ENCODE peak calls at places on chromosomes 12 and 14, in seven cellular contexts. Z is esophagus muscularis mucosa, C is stomach, F is breast epithelium, J is HCT116, X is prostate gland, W is transverse colon. A is an unnamed sample.

GRCh38 chr12:124388679-124389536 is 94.0 kb downstream of the RFLNA start:
- DNase-seq in Z (peak; percentile 97), C (peak; percentile 91), F (peak; percentile 76), J (no peak), X (peak; percentile 83), W (peak; percentile 85), A (peak; percentile 96)

GRCh38 chr12:7017870-7018349 is 366 bp downstream of the LPCAT3 start:
- DNase-seq in Z (no peak), C (peak; percentile 29), F (no peak), J (no peak), X (peak; percentile 31), W (peak; percentile 50), A (no peak)

GRCh38 chr12:47396902-47397663 is 308.7 kb downstream of the RPAP3 start:
- DNase-seq in Z (no peak), C (no peak), F (no peak), J (no peak), X (no peak), W (no peak), A (no peak)

GRCh38 chr12:110102255-110102654 is 21.9 kb upstream of the IFT81 start:
- DNase-seq in Z (no peak), C (no peak), F (no peak), J (peak; percentile 94), X (no peak), W (no peak), A (peak; percentile 24)

GRCh38 chr14:68690106-68690960 is 102.5 kb downstream of the ZFP36L1 start:
- DNase-seq in Z (no peak), C (no peak), F (no peak), J (no peak), X (no peak), W (no peak), A (peak; percentile 18)

GRCh38 chr14:81281317-81281716 is 60.6 kb upstream of the GTF2A1 start:
- DNase-seq in Z (peak; percentile 12), C (no peak), F (no peak), J (no peak), X (no peak), W (no peak), A (no peak)

GRCh38 chr12:128079-128478 is 61.5 kb downstream of the IQSEC3 start:
- DNase-seq in Z (no peak), C (no peak), F (no peak), J (no peak), X (no peak), W (no peak), A (no peak)

GRCh38 chr14:75452900-75453816 is 25.3 kb downstream of the JDP2 start:
- DNase-seq in Z (no peak), C (no peak), F (peak; percentile 88), J (no peak), X (peak; percentile 64), W (peak; percentile 50), A (peak; percentile 69)

GRCh38 chr12:8038659-8039114 is 6.2 kb downstream of the FOXJ2 start:
- DNase-seq in Z (no peak), C (peak; percentile 84), F (peak; percentile 50), J (no peak), X (peak; percentile 82), W (peak; percentile 40), A (peak; percentile 48)

GRCh38 chr12:27524489-27524835 is 456 bp downstream of the PPFIBP1 start:
- DNase-seq in Z (no peak), C (no peak), F (no peak), J (no peak), X (no peak), W (no peak), A (no peak)

GRCh38 chr12:15599266-15600037 is 189.7 kb downstream of the EPS8 start:
- DNase-seq in Z (no peak), C (no peak), F (no peak), J (no peak), X (no peak), W (no peak), A (peak; percentile 52)

GRCh38 chr14:36553650-36554260 is 28.7 kb downstream of the NKX2-8 start:
- DNase-seq in Z (no peak), C (no peak), F (no peak), J (peak; percentile 41), X (peak; percentile 27), W (no peak), A (no peak)

GRCh38 chr12:100733817-100734593 is 60.6 kb upstream of the ANO4 start:
- DNase-seq in Z (no peak), C (no peak), F (no peak), J (peak; percentile 21), X (no peak), W (no peak), A (no peak)

GRCh38 chr12:45208604-45209487 is 7.0 kb upstream of the ANO6 start:
- DNase-seq in Z (no peak), C (no peak), F (no peak), J (peak; percentile 52), X (no peak), W (no peak), A (no peak)

GRCh38 chr14:60723218-60724079 is 702 bp downstream of the SIX4 start:
- DNase-seq in Z (no peak), C (peak; percentile 54), F (no peak), J (no peak), X (peak; percentile 38), W (peak; percentile 21), A (peak; percentile 90)

GRCh38 chr14:35340616-35341453 is 48.7 kb downstream of the PSMA6 start:
- DNase-seq in Z (no peak), C (no peak), F (no peak), J (no peak), X (no peak), W (no peak), A (peak; percentile 18)

GRCh38 chr14:35342160-35343010 is 50.2 kb downstream of the PSMA6 start:
- DNase-seq in Z (no peak), C (peak; percentile 65), F (peak; percentile 66), J (no peak), X (peak; percentile 69), W (no peak), A (no peak)

GRCh38 chr14:35343709-35344474 is 51.7 kb downstream of the PSMA6 start:
- DNase-seq in Z (no peak), C (no peak), F (no peak), J (no peak), X (no peak), W (no peak), A (peak; percentile 23)

GRCh38 chr14:35339761-35340406 is 47.7 kb downstream of the PSMA6 start:
- DNase-seq in Z (no peak), C (no peak), F (no peak), J (no peak), X (no peak), W (no peak), A (no peak)

GRCh38 chr14:35341454-35342159 is 49.4 kb downstream of the PSMA6 start:
- DNase-seq in Z (peak; percentile 98), C (peak; percentile 99), F (peak; percentile 97), J (peak; percentile 45), X (peak; percentile 99), W (peak; percentile 97), A (peak; percentile 90)
- TF ChIP-seq POLR2AphosphoS5 in Z (peak; percentile 95), C (peak; percentile 95), F (peak; percentile 48), J (peak; percentile 38), X (peak; percentile 97), W (peak; percentile 92), A (peak; percentile 95)

GRCh38 chr14:102319351-102320032 is at the start of gene ZNF839:
- DNase-seq in Z (peak; percentile 97), C (peak; percentile 93), F (peak; percentile 90), J (peak; percentile 81), X (peak; percentile 89), W (peak; percentile 94), A (peak; percentile 94)

GRCh38 chr14:102320033-102320660 is 601 bp downstream of the ZNF839 start:
- DNase-seq in Z (no peak), C (peak; percentile 49), F (peak; percentile 35), J (no peak), X (peak; percentile 23), W (peak; percentile 44), A (peak; percentile 32)

GRCh38 chr14:102318781-102319276 is 717 bp upstream of the ZNF839 start:
- DNase-seq in Z (no peak), C (no peak), F (peak; percentile 29), J (no peak), X (no peak), W (peak; percentile 21), A (no peak)

GRCh38 chr14:102321456-102322101 is 2.0 kb downstream of the ZNF839 start:
- DNase-seq in Z (no peak), C (no peak), F (no peak), J (no peak), X (no peak), W (no peak), A (no peak)

DNA sequence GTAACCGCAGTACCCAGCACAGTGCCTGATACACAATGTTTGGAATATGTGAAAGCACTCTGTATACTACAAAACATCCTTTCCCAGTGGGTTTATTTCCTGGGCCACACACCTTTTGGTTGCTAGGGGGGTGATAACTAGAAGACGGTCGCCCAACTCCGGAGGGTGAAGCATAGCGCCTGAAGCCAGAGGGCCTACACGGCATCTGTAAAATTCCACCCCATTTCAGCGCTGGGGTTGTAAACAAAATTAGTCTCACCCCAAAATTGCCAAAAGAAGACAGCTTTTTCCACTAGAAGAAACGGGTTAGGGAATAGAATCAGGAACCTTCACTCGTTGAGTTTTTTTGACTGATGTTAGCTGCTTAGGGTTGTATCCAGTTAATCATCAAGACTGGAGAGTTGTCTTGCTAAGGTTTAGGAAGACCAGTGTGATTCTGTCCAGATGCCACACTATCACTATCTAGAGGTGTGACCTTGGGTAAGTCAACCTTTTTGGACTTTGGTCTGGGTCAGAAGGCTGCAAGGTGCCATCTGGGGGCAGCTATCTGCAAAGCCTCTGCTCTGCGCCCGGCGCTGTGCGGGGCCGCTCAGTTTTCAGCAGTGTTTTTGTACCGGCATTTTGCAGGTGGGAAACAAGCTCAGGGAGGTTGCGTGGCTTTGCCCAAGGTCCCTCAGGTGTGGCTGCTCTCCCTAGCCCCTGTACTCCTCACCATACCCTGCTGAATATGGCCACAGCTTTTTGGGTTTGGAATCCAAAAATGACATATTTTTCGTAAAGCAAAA is 1.3 kb downstream of the ZNF839 start:
- DNase-seq in Z (no peak), C (no peak), F (no peak), J (no peak), X (no peak), W (no peak), A (no peak)
- TF ChIP-seq POLR2A in Z (no peak), C (no peak), F (no peak), J (no peak), X (no peak), W (no peak), A (no peak)

GRCh38 chr12:104306943-104307654 is 3.6 kb downstream of the EID3 start:
- DNase-seq in Z (no peak), C (no peak), F (no peak), J (no peak), X (no peak), W (no peak), A (no peak)
- H3K4me3 ChIP-seq in Z (peak overlapping the region; percentile 2), C (no peak overlapping the region), F (no peak overlapping the region), J (no peak overlapping the region), X (no peak overlapping the region), W (no peak overlapping the region), A (no peak overlapping the region)

GRCh38 chr12:54378791-54379400 is 5.6 kb downstream of the ZNF385A start:
- DNase-seq in Z (no peak), C (peak; percentile 70), F (no peak), J (no peak), X (no peak), W (peak; percentile 68), A (peak; percentile 54)

GRCh38 chr12:54375258-54375579 is 9.3 kb downstream of the ZNF385A start:
- DNase-seq in Z (no peak), C (no peak), F (no peak), J (no peak), X (no peak), W (no peak), A (no peak)

GRCh38 chr12:54374555-54375257 is 9.8 kb downstream of the ZNF385A start:
- DNase-seq in Z (no peak), C (no peak), F (no peak), J (no peak), X (no peak), W (no peak), A (no peak)

GRCh38 chr12:54377797-54378515 is 6.6 kb downstream of the ZNF385A start:
- DNase-seq in Z (no peak), C (no peak), F (no peak), J (no peak), X (no peak), W (no peak), A (no peak)

GRCh38 chr12:54376596-54377468 is 7.7 kb downstream of the ZNF385A start:
- DNase-seq in Z (no peak), C (no peak), F (no peak), J (no peak), X (no peak), W (no peak), A (no peak)
- TF ChIP-seq POLR2AphosphoS5 in Z (no peak), C (no peak), F (no peak), J (no peak), X (no peak), W (no peak), A (no peak)